ENCODE peak calls at places on chromosomes 3 and 15, in ten cellular contexts. Z is neural progenitor cell, C is body of pancreas, X is dorsolateral prefrontal cortex, M is spleen, S is heart left ventricle, P is sigmoid colon, W is A549, D is colonic mucosa, H is cardiac muscle cell. U is an unnamed sample.

GRCh38 chr15:75368689-75369239 is 357 bp upstream of the MAN2C1 start:
- DNase-seq in S (no peak), D (no peak), P (no peak), C (no peak), Z (no peak), W (no peak), M (no peak), H (no peak), X (no peak), U (no peak)

GRCh38 chr3:101828289-101828688 is 21.0 kb upstream of the NFKBIZ start:
- DNase-seq in W (no peak), Z (no peak), C (no peak), P (no peak), S (no peak), X (no peak), D (no peak), M (no peak), H (no peak), U (no peak)

GRCh38 chr3:65107174-65107573 is 419.4 kb upstream of the ADAMTS9 start:
- DNase-seq in D (no peak), S (no peak), Z (no peak), W (no peak), C (no peak), M (no peak), P (no peak), H (no peak), X (no peak), U (no peak)

GRCh38 chr15:96243701-96244100 is 86.8 kb upstream of the NR2F2 start:
- DNase-seq in M (no peak), C (no peak), S (no peak), H (no peak), D (no peak), Z (no peak), X (no peak), P (no peak), W (no peak), U (no peak)

GRCh38 chr15:39269821-39270220 is 311.1 kb upstream of the THBS1 start:
- DNase-seq in X (no peak), S (no peak), H (no peak), W (no peak), P (no peak), D (peak), Z (no peak), C (no peak), M (no peak), U (peak)

GRCh38 chr3:37272743-37273142 is 98.4 kb upstream of the LRRFIP2 start:
- DNase-seq in X (no peak), C (no peak), P (no peak), W (no peak), Z (no peak), D (no peak), H (no peak), S (no peak), M (no peak), U (no peak)

GRCh38 chr3:38723569-38724391 is 74.3 kb upstream of the SCN5A start:
- DNase-seq in H (peak), D (no peak), P (no peak), W (no peak), C (no peak), M (no peak), Z (no peak), S (peak), X (no peak), U (no peak)

GRCh38 chr3:31300802-31301443 is 231.8 kb upstream of the STT3B start:
- DNase-seq in P (no peak), S (no peak), M (no peak), Z (no peak), D (no peak), C (peak), H (no peak), X (no peak), W (no peak), U (peak)

GRCh38 chr3:42451116-42451515 is 40.7 kb upstream of the LYZL4 start:
- DNase-seq in X (no peak), S (no peak), P (no peak), H (no peak), D (no peak), Z (no peak), C (no peak), W (no peak), M (no peak), U (no peak)

GRCh38 chr3:54535619-54536018 is 392.2 kb downstream of the LRTM1 start:
- DNase-seq in D (no peak), S (no peak), Z (no peak), P (no peak), H (no peak), M (no peak), W (no peak), X (no peak), C (no peak), U (no peak)

GRCh38 chr3:54537506-54537905 is 390.4 kb downstream of the LRTM1 start:
- DNase-seq in X (no peak), H (no peak), W (no peak), Z (no peak), D (no peak), P (no peak), C (no peak), M (no peak), S (no peak), U (no peak)

GRCh38 chr3:54536450-54536849 is 391.4 kb downstream of the LRTM1 start:
- DNase-seq in X (no peak), W (no peak), Z (no peak), C (no peak), S (no peak), H (no peak), M (no peak), D (no peak), P (no peak), U (no peak)

GRCh38 chr3:54531741-54532140 is 396.1 kb downstream of the LRTM1 start:
- DNase-seq in Z (no peak), W (no peak), X (no peak), S (no peak), D (no peak), C (no peak), M (no peak), P (no peak), H (no peak), U (no peak)

DNA sequence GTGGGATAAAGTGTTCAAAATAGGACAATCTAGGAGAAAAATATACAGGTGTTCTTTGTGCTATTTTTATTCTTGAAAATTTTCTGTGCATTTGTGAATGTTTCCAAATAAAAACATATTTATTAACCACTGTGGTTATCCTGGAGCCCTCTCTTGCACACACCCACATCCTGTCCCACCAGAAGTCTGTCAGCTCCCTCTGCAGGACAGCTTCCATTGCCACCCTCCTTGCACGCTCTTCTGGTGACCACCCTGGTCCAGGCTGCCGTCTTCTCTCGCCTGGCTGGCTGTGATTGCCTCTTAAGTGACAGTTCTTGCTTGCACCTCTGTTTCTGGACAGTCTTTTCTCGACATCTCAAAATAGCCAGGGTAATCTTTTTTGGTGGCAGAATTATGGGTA is 394.0 kb downstream of the LRTM1 start:
- DNase-seq in H (no peak), S (no peak), C (no peak), M (no peak), X (no peak), P (no peak), Z (peak), D (no peak), W (no peak), U (no peak)
- H3K27ac ChIP-seq in H (no peak), S (no peak), C (no peak), M (no peak), X (no peak), P (no peak), Z (no peak), D (no peak), W (no peak), U (no peak)

GRCh38 chr3:113193719-113194118 is 17.6 kb upstream of the BOC start:
- DNase-seq in W (no peak), S (no peak), M (no peak), P (no peak), C (no peak), Z (no peak), X (no peak), D (no peak), H (no peak), U (no peak)
- TF ChIP-seq CTCF in W (no peak), S (no peak), M (no peak), P (no peak), C (no peak), Z (no peak), X (no peak), D (no peak), H (no peak), U (no peak)

DNA sequence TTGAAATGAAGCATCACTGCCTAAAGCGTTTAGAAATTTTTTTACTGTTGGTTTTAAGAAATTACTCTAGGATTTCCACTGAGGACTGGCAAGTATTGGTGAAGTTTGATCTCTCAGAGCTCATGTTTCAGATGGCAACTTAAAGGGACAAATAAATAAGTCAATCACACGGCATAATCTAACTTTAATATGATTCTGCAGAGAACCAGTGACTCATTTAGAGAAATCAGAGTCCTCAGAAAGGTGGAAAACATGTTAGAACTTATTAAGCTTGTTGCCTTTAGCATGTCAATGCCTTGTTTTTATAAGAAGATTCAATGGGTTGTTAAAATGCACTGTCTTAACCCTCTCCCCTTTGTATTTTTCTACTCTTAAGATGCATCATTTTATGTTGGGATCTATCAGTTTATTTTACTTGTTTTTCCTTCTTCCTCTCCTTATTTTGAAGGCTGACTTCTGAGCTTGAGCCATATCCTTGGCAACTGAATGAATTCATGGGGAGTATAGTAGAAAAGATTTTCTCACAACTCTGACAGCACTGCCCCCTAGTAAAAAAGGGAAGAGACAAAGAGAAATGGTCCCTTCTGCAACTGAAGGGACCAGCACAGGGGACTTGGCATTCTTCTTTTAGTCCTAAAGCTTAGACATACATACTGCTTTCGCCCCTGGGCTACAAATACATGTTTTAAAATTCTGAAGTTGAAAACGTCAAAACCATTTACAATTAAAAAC is 431.2 kb downstream of the LPP start:
- DNase-seq in M (no peak), X (no peak), C (no peak), Z (peak), S (no peak), P (no peak), W (no peak), D (no peak), H (peak), U (no peak)
- H3K27ac ChIP-seq in M (peak), X (no peak), C (no peak), Z (no peak), S (peak), P (peak), W (peak), D (no peak), H (no peak), U (no peak)

DNA sequence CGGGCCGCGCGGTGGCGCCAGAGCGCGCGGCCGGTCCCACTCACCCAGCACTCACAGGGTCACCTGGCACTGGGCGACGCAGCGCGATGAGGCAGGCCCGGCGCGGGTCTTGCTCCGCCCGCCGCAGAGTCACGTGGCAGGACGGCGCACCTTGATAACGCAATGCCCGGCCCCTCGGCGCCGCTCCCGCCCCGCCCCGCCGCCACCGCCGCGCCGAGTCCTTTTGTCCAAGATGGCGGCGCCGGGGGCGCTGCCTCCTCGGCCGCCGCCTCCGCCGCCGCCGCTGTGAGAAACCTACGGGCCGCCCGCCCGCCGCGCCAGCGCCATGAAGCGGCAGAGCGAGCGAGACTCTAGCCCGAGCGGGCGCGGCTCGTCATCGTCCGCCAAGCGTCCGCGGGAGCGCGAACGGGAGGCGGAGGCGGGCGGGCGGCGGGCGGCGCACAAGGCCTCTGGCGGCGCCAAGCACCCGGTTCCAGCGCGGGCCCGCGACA is at the start of gene RBM15B:
- DNase-seq in C (peak), P (peak), W (peak), Z (peak), M (peak), X (peak), D (peak), H (peak), S (peak), U (peak)
- TF ChIP-seq CTCF in C (peak), P (no peak), W (peak), Z (peak), M (peak), X (peak), D (peak), H (peak), S (peak), U (peak)

DNA sequence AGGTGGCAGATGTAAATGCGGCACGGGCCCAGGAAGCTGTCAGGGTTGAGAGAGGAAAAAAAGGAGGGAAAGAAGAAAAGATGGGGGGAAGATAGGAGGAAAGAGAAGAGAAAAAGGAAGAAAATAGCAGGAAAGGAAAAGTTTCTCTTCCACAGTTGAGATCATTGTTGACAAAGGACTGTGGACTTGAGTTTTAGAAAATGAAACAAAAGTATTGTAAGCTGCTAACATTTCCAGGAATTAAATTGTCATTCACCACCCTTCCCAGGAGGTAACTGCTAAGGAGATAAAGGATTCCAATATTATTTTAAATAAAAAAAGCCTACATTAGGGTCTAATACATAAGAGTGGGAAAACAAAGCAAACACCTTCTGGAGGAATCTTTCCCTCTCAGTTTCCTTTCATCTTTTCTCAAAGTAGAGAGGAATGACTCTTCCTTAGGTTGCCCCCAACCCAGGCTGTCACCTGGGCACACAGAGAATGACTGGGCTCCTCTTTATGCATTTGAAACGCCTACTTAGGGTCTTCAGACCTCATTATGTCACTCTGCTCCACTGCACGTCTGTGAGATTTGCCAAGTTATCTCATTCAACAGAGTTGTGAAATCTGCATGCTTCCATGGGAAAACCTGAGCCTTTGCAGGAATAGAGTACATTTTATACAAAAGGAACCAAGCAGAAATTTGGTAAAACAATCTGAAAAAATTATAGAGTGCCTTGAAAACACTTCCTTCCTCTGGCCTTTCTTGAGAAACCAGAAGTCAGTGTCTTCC is 194.0 kb downstream of the TNIK start:
- DNase-seq in H (no peak), W (no peak), P (no peak), C (no peak), S (no peak), M (no peak), X (no peak), Z (no peak), D (no peak), U (no peak)
- H3K27ac ChIP-seq in H (no peak), W (no peak), P (peak), C (peak), S (no peak), M (no peak), X (peak), Z (no peak), D (peak), U (no peak)